ENCODE peak calls at places on chromosomes 13 and 19, in four cellular contexts. H, N, K and P are unnamed samples.

GRCh38 chr13:28412981-28413380 is 81.9 kb downstream of the FLT1 start:
- DNase-seq in K (no peak), H (no peak), N (no peak), P (no peak)

GRCh38 chr13:95603887-95604533 is 40.5 kb downstream of the DZIP1 start:
- DNase-seq in H (no peak), K (no peak), N (no peak), P (peak)

GRCh38 chr19:33473644-33474305 is 47.8 kb downstream of the PEPD start:
- DNase-seq in K (no peak), H (no peak), N (no peak), P (no peak)

GRCh38 chr19:3494559-3494958 is 5.9 kb downstream of the DOHH start:
- DNase-seq in H (no peak), K (peak), N (no peak), P (no peak)

GRCh38 chr13:48491423-48492122 is 41.3 kb downstream of the RCBTB2 start:
- DNase-seq in K (peak), H (no peak), N (no peak), P (no peak)

GRCh38 chr13:20702945-20703784 is at the start of gene IL17D:
- DNase-seq in H (no peak), K (peak), N (peak), P (no peak)

GRCh38 chr19:35549174-35549788 is 3.9 kb downstream of the TMEM147 start:
- DNase-seq in N (peak), K (peak), H (no peak), P (peak)

GRCh38 chr19:50661087-50661486 is 11.8 kb downstream of the C19orf81 start:
- DNase-seq in K (no peak), H (no peak), N (no peak), P (no peak)

GRCh38 chr13:41678320-41678719 is 221.0 kb downstream of the RGCC start:
- DNase-seq in K (no peak), N (no peak), H (no peak), P (no peak)

GRCh38 chr13:26227396-26227971 is 5.4 kb upstream of the RNF6 start:
- DNase-seq in N (no peak), K (no peak), H (no peak), P (no peak)

GRCh38 chr13:91017669-91018053 is 329.8 kb upstream of the MIR17HG start:
- DNase-seq in N (no peak), H (no peak), K (no peak), P (peak)

GRCh38 chr13:27638521-27638920 is 16.8 kb downstream of the POLR1D start:
- DNase-seq in N (peak), K (no peak), H (no peak), P (no peak)

GRCh38 chr19:45632468-45633196 is 6.6 kb downstream of the EML2 start:
- DNase-seq in N (peak), K (no peak), H (no peak), P (peak)

GRCh38 chr13:84399320-84400085 is 517.2 kb upstream of the SLITRK1 start:
- DNase-seq in K (no peak), N (no peak), H (no peak), P (no peak)

GRCh38 chr13:98372886-98373285 is 195.8 kb upstream of the RNF113B start:
- DNase-seq in H (no peak), K (no peak), N (no peak), P (no peak)

GRCh38 chr13:36395280-36395679 is 37.0 kb upstream of the CCNA1 start:
- DNase-seq in K (no peak), H (no peak), N (no peak), P (no peak)

GRCh38 chr13:106117035-106117434 is 418.4 kb downstream of the EFNB2 start:
- DNase-seq in N (no peak), H (no peak), K (no peak), P (no peak)

GRCh38 chr19:925087-925911 is 536 bp upstream of the ARID3A start:
- DNase-seq in N (peak), H (peak), K (peak), P (peak)

GRCh38 chr19:13095934-13096890 is 6.4 kb downstream of the LYL1 start:
- DNase-seq in H (no peak), K (no peak), N (no peak), P (no peak)

GRCh38 chr19:3670258-3670795 is 29.9 kb downstream of the PIP5K1C start:
- DNase-seq in H (no peak), N (no peak), K (no peak), P (peak)

GRCh38 chr19:16061943-16062342 is 14.4 kb upstream of the TPM4 start:
- DNase-seq in H (no peak), K (no peak), N (no peak), P (no peak)

GRCh38 chr13:85806553-85807175 is 7.4 kb upstream of the SLITRK6 start:
- DNase-seq in H (no peak), N (no peak), K (peak), P (no peak)

GRCh38 chr19:1397838-1398237 is 3.5 kb downstream of the GAMT start:
- DNase-seq in H (no peak), K (no peak), N (no peak), P (no peak)

GRCh38 chr13:39463611-39464010 is 139.4 kb downstream of the LHFPL6 start:
- DNase-seq in N (no peak), K (no peak), H (no peak), P (no peak)

GRCh38 chr13:95267662-95268369 is 33.4 kb downstream of the ABCC4 start:
- DNase-seq in K (no peak), N (no peak), H (no peak), P (peak)

GRCh38 chr19:36973021-36973843 is 57.1 kb downstream of the ZNF568 start:
- DNase-seq in K (peak), N (peak), H (peak), P (no peak)

GRCh38 chr19:3665681-3666544 is 34.4 kb downstream of the PIP5K1C start:
- DNase-seq in K (peak), N (peak), H (peak), P (peak)

GRCh38 chr19:50258918-50259372 is 55.5 kb downstream of the MYH14 start:
- DNase-seq in N (no peak), K (no peak), H (no peak), P (no peak)